ENCODE peak calls at places on chromosomes 2 and 18, in nine cellular contexts. B, G, W, E, M, J, D, Y and X are unnamed samples.

GRCh38 chr18:44715841-44716240 is 35.2 kb downstream of the SETBP1 start:
- DNase-seq in B (no peak), G (no peak), W (no peak), E (peak; percentile 43), M (no peak), J (no peak), D (no peak), Y (no peak), X (no peak)

GRCh38 chr2:187854801-187855200 is 300.6 kb upstream of the TFPI start:
- DNase-seq in B (no peak), G (no peak), W (no peak), E (peak; percentile 78), M (no peak), J (no peak), D (no peak), Y (no peak), X (no peak)

GRCh38 chr18:72181241-72181764 is 362.8 kb downstream of the CBLN2 start:
- DNase-seq in B (no peak), G (no peak), W (peak; percentile 1), E (no peak), M (no peak), J (no peak), D (no peak), Y (no peak), X (no peak)

GRCh38 chr2:177466337-177467195 is 74.0 kb downstream of the AGPS start:
- DNase-seq in B (no peak), G (no peak), W (no peak), E (peak; percentile 9), M (no peak), J (no peak), D (no peak), Y (no peak), X (no peak)

GRCh38 chr2:15933184-15933845 is 7.0 kb upstream of the MYCN start:
- DNase-seq in B (no peak), G (no peak), W (no peak), E (peak; percentile 91), M (no peak), J (no peak), D (no peak), Y (no peak), X (no peak)

GRCh38 chr2:7765236-7765635 is 848.0 kb downstream of the RNF144A start:
- DNase-seq in B (no peak), G (no peak), W (no peak), E (no peak), M (no peak), J (no peak), D (no peak), Y (no peak), X (no peak)

GRCh38 chr2:53473236-53473635 is 294.4 kb upstream of the CHAC2 start:
- DNase-seq in B (no peak), G (no peak), W (no peak), E (peak; percentile 49), M (no peak), J (no peak), D (peak; percentile 1), Y (no peak), X (peak; percentile 34)

GRCh38 chr18:58606236-58606635 is 22.7 kb downstream of the ALPK2 start:
- DNase-seq in B (no peak), G (no peak), W (no peak), E (peak; percentile 62), M (no peak), J (no peak), D (no peak), Y (no peak), X (no peak)

GRCh38 chr2:28691774-28692281 is 59.8 kb upstream of the PPP1CB start:
- DNase-seq in B (no peak), G (no peak), W (no peak), E (peak; percentile 47), M (no peak), J (peak; percentile 11), D (no peak), Y (peak; percentile 92), X (no peak)

GRCh38 chr2:115161531-115162453 is 719.4 kb downstream of the DPP10 start:
- DNase-seq in B (no peak), G (no peak), W (no peak), E (peak; percentile 48), M (no peak), J (peak; percentile 42), D (no peak), Y (no peak), X (peak; percentile 53)

GRCh38 chr2:164314148-164314547 is 307.1 kb downstream of the GRB14 start:
- DNase-seq in B (no peak), G (peak; percentile 5), W (no peak), E (no peak), M (no peak), J (peak; percentile 10), D (no peak), Y (peak; percentile 4), X (peak; percentile 83)

GRCh38 chr18:78728301-78729098 is 251.1 kb upstream of the SALL3 start:
- DNase-seq in B (no peak), G (no peak), W (no peak), E (no peak), M (no peak), J (no peak), D (no peak), Y (no peak), X (no peak)

GRCh38 chr2:220460257-220460985 is 833.0 kb downstream of the SLC4A3 start:
- DNase-seq in B (no peak), G (no peak), W (no peak), E (peak; percentile 62), M (no peak), J (no peak), D (no peak), Y (no peak), X (no peak)

GRCh38 chr2:95361216-95361980 is 41.1 kb upstream of the FAHD2A start:
- DNase-seq in B (no peak), G (no peak), W (no peak), E (no peak), M (no peak), J (no peak), D (no peak), Y (no peak), X (no peak)

GRCh38 chr2:949894-950626 is 589 bp upstream of the SNTG2 start:
- DNase-seq in B (no peak), G (no peak), W (peak; percentile 21), E (no peak), M (no peak), J (no peak), D (no peak), Y (no peak), X (no peak)

GRCh38 chr2:2899826-2900225 is 477.8 kb downstream of the EIPR1 start:
- DNase-seq in B (no peak), G (no peak), W (no peak), E (peak; percentile 1), M (no peak), J (no peak), D (no peak), Y (no peak), X (no peak)

GRCh38 chr2:28801726-28802125 is 8.9 kb upstream of the SPDYA start:
- DNase-seq in B (no peak), G (no peak), W (no peak), E (peak; percentile 65), M (no peak), J (no peak), D (no peak), Y (peak; percentile 23), X (no peak)